ENCODE peak calls at places on chromosomes 16 and 17, in four cellular contexts. D is AG08395; Q is stimulated activated CD4-positive, alpha-beta T cell treated with anti-CD3 and anti-CD28 coated beads, Interleukin-1b, Interleukin-23, amount 100 ng/mL, for 24 hours; Y is M059J. J is an unnamed sample.

GRCh38 chr16:88331989-88332920 is 50.5 kb upstream of the ZNF469 start:
- DNase-seq in D (peak; percentile 97), Q (no peak), Y (peak; percentile 100), J (peak; percentile 100)

GRCh38 chr17:78340183-78340955 is 19.5 kb downstream of the SOCS3 start:
- DNase-seq in D (no peak), Q (no peak), Y (no peak), J (no peak)

GRCh38 chr16:14242769-14243168 is 171.7 kb downstream of the MRTFB start:
- DNase-seq in D (no peak), Q (no peak), Y (no peak), J (no peak)

GRCh38 chr16:8704098-8704497 is 29.7 kb downstream of the ABAT start:
- DNase-seq in D (no peak), Q (no peak), Y (no peak), J (no peak)

GRCh38 chr16:82295306-82296201 is 125.5 kb upstream of the MPHOSPH6 start:
- DNase-seq in D (no peak), Q (no peak), Y (no peak), J (no peak)

GRCh38 chr16:11084484-11085024 is 140.2 kb downstream of the CLEC16A start:
- DNase-seq in D (peak; percentile 68), Q (no peak), Y (peak; percentile 93), J (peak; percentile 98)

GRCh38 chr17:44218344-44219125 is 940 bp downstream of the UBTF start:
- DNase-seq in D (peak; percentile 93), Q (peak; percentile 80), Y (peak; percentile 87), J (peak; percentile 88)

GRCh38 chr16:21638573-21638975 is 13.8 kb downstream of the IGSF6 start:
- DNase-seq in D (peak; percentile 33), Q (no peak), Y (peak; percentile 45), J (peak; percentile 9)

GRCh38 chr16:8044796-8045195 is 545.5 kb downstream of the TMEM114 start:
- DNase-seq in D (no peak), Q (no peak), Y (peak; percentile 81), J (peak; percentile 75)

GRCh38 chr17:10875411-10875810 is 37.5 kb upstream of the PIRT start:
- DNase-seq in D (no peak), Q (no peak), Y (peak; percentile 7), J (peak; percentile 13)

GRCh38 chr16:50305441-50306061 is 39.2 kb downstream of the ADCY7 start:
- DNase-seq in D (no peak), Q (no peak), Y (no peak), J (no peak)

GRCh38 chr16:1172651-1173050 is 19.7 kb downstream of the CACNA1H start:
- DNase-seq in D (no peak), Q (no peak), Y (no peak), J (no peak)

GRCh38 chr17:17044846-17045561 is 2.7 kb downstream of the MPRIP start:
- DNase-seq in D (peak; percentile 65), Q (no peak), Y (peak; percentile 90), J (peak; percentile 94)

GRCh38 chr17:80989586-80989913 is 2.1 kb upstream of the CHMP6 start:
- DNase-seq in D (no peak), Q (no peak), Y (no peak), J (no peak)

GRCh38 chr17:16477255-16477654 is 14.7 kb downstream of the LRRC75A start:
- DNase-seq in D (peak; percentile 94), Q (no peak), Y (peak; percentile 89), J (peak; percentile 93)

GRCh38 chr16:50497592-50497991 is 50.6 kb upstream of the NKD1 start:
- DNase-seq in D (peak; percentile 70), Q (no peak), Y (peak; percentile 87), J (peak; percentile 67)

GRCh38 chr16:29977063-29977462 is 3.4 kb downstream of the TAOK2 start:
- DNase-seq in D (no peak), Q (no peak), Y (no peak), J (no peak)

GRCh38 chr16:5450435-5451104 is 353.0 kb upstream of the EEF2KMT start:
- DNase-seq in D (no peak), Q (no peak), Y (no peak), J (no peak)